ENCODE peak calls at places on chromosomes 13 and 19, in six cellular contexts. One of them, this sample, is unnamed.
A peak's percentile ranks its signal among the peaks of the same experiment; 100 is the strongest.

GRCh38 chr13:91031508-91031907 is 316.0 kb upstream of the MIR17HG start:
- DNase-seq in ovary: no peak
- DNase-seq in GM12865: no peak
- DNase-seq in amniotic stem cell: no peak
- DNase-seq in psoas muscle: no peak
- DNase-seq in kidney tubule cell: no peak
- DNase-seq in this sample: no peak

GRCh38 chr19:3683866-3684816 is 16.1 kb downstream of the PIP5K1C start:
- DNase-seq in kidney tubule cell: peak; percentile 23
- DNase-seq in GM12865: peak; percentile 71
- DNase-seq in amniotic stem cell: no peak
- DNase-seq in psoas muscle: no peak
- DNase-seq in ovary: no peak
- DNase-seq in this sample: no peak

GRCh38 chr13:41244555-41244954 is 18.8 kb downstream of the MTRF1 start:
- DNase-seq in kidney tubule cell: no peak
- DNase-seq in psoas muscle: no peak
- DNase-seq in ovary: no peak
- DNase-seq in amniotic stem cell: no peak
- DNase-seq in GM12865: no peak
- DNase-seq in this sample: no peak

GRCh38 chr19:19643158-19644053 is at the start of gene GMIP:
- DNase-seq in psoas muscle: peak; percentile 72
- DNase-seq in kidney tubule cell: peak; percentile 70
- DNase-seq in ovary: peak; percentile 78
- DNase-seq in GM12865: peak; percentile 91
- DNase-seq in amniotic stem cell: no peak
- DNase-seq in this sample: peak; percentile 84

GRCh38 chr19:10862561-10863106 is 8.7 kb upstream of the CARM1 start:
- DNase-seq in ovary: no peak
- DNase-seq in amniotic stem cell: no peak
- DNase-seq in kidney tubule cell: no peak
- DNase-seq in GM12865: no peak
- DNase-seq in psoas muscle: no peak
- DNase-seq in this sample: no peak

GRCh38 chr19:4294389-4294788 is 7.8 kb downstream of the TMIGD2 start:
- DNase-seq in amniotic stem cell: no peak
- DNase-seq in ovary: no peak
- DNase-seq in psoas muscle: no peak
- DNase-seq in kidney tubule cell: no peak
- DNase-seq in GM12865: no peak
- DNase-seq in this sample: no peak

GRCh38 chr19:18446145-18446810 is 8.3 kb upstream of the ISYNA1 start:
- DNase-seq in GM12865: no peak
- DNase-seq in amniotic stem cell: no peak
- DNase-seq in kidney tubule cell: no peak
- DNase-seq in ovary: no peak
- DNase-seq in psoas muscle: no peak
- DNase-seq in this sample: no peak

GRCh38 chr19:57233207-57233606 is 2.4 kb downstream of the AURKC start:
- DNase-seq in GM12865: no peak
- DNase-seq in ovary: no peak
- DNase-seq in psoas muscle: no peak
- DNase-seq in kidney tubule cell: no peak
- DNase-seq in amniotic stem cell: no peak
- DNase-seq in this sample: no peak

GRCh38 chr19:50679177-50680125 is 30.2 kb downstream of the C19orf81 start:
- DNase-seq in psoas muscle: peak; percentile 70
- DNase-seq in kidney tubule cell: peak; percentile 70
- DNase-seq in GM12865: peak; percentile 90
- DNase-seq in ovary: peak; percentile 52
- DNase-seq in amniotic stem cell: no peak
- DNase-seq in this sample: peak; percentile 69

GRCh38 chr19:52331757-52332156 is 4.3 kb upstream of the ZNF610 start:
- DNase-seq in GM12865: peak; percentile 9
- DNase-seq in psoas muscle: no peak
- DNase-seq in kidney tubule cell: no peak
- DNase-seq in ovary: no peak
- DNase-seq in amniotic stem cell: no peak
- DNase-seq in this sample: no peak

GRCh38 chr19:44905437-44906160 is at the start of gene APOE:
- DNase-seq in GM12865: no peak
- DNase-seq in ovary: peak; percentile 48
- DNase-seq in amniotic stem cell: no peak
- DNase-seq in psoas muscle: no peak
- DNase-seq in kidney tubule cell: no peak
- DNase-seq in this sample: no peak

GRCh38 chr13:44879452-44880058 is 109.7 kb downstream of the NUFIP1 start:
- DNase-seq in kidney tubule cell: peak; percentile 64
- DNase-seq in ovary: no peak
- DNase-seq in amniotic stem cell: peak; percentile 1
- DNase-seq in psoas muscle: no peak
- DNase-seq in GM12865: peak; percentile 65
- DNase-seq in this sample: no peak

GRCh38 chr19:39692166-39692565 is 12.1 kb upstream of the LGALS14 start:
- DNase-seq in ovary: no peak
- DNase-seq in GM12865: peak; percentile 58
- DNase-seq in kidney tubule cell: peak; percentile 55
- DNase-seq in psoas muscle: no peak
- DNase-seq in amniotic stem cell: no peak
- DNase-seq in this sample: no peak

GRCh38 chr19:49930483-49931011 is 1.2 kb upstream of the NUP62 start:
- DNase-seq in kidney tubule cell: no peak
- DNase-seq in amniotic stem cell: no peak
- DNase-seq in ovary: peak; percentile 74
- DNase-seq in GM12865: no peak
- DNase-seq in psoas muscle: peak; percentile 47
- DNase-seq in this sample: peak; percentile 59

GRCh38 chr19:1284293-1284978 is 1.2 kb upstream of the EFNA2 start:
- DNase-seq in psoas muscle: no peak
- DNase-seq in amniotic stem cell: no peak
- DNase-seq in GM12865: no peak
- DNase-seq in kidney tubule cell: no peak
- DNase-seq in ovary: no peak
- DNase-seq in this sample: no peak

GRCh38 chr13:80835902-80836301 is 495.0 kb upstream of the SPRY2 start:
- DNase-seq in ovary: no peak
- DNase-seq in kidney tubule cell: no peak
- DNase-seq in GM12865: no peak
- DNase-seq in psoas muscle: no peak
- DNase-seq in amniotic stem cell: no peak
- DNase-seq in this sample: no peak

GRCh38 chr13:50081106-50081898 is 66.1 kb downstream of the KCNRG start:
- DNase-seq in GM12865: peak; percentile 63
- DNase-seq in psoas muscle: peak; percentile 55
- DNase-seq in ovary: peak; percentile 43
- DNase-seq in amniotic stem cell: no peak
- DNase-seq in kidney tubule cell: peak; percentile 53
- DNase-seq in this sample: peak; percentile 41

This sample was measured in heart right ventricle.